ENCODE peak calls at places on chromosomes 7 and 10, in six cellular contexts. X is PC-3; Z is hypothalamus; T is activated naive CD8-positive, alpha-beta T cell treated with anti-CD3 and anti-CD28 coated beads, Interleukin-2, amount 50 U/mL, for 16 hours; W is T47D; O is activated CD4-positive, alpha-beta T cell treated with anti-CD3 and anti-CD28 coated beads, Interleukin-2, amount 10 ng/mL, durations not matched to agents 7 days and 5 days. B is an unnamed sample.

GRCh38 chr10:48251152-48251524 is 23.4 kb downstream of the FRMPD2 start:
- DNase-seq in Z (no peak), O (no peak), W (peak; percentile 13), X (no peak), T (no peak), B (no peak)

GRCh38 chr10:75617485-75618155 is 186.2 kb downstream of the LRMDA start:
- DNase-seq in W (no peak), T (no peak), O (no peak), Z (no peak), X (no peak), B (no peak)

GRCh38 chr7:151186640-151187408 is at the start of gene ASB10:
- DNase-seq in O (no peak), Z (no peak), W (no peak), X (no peak), T (no peak), B (no peak)

GRCh38 chr7:142899661-142900060 is 14.1 kb upstream of the TRPV6 start:
- DNase-seq in X (no peak), Z (no peak), W (no peak), O (no peak), T (no peak), B (no peak)

GRCh38 chr10:126844406-126844805 is 60.8 kb upstream of the DOCK1 start:
- DNase-seq in W (no peak), Z (no peak), X (no peak), T (no peak), O (no peak), B (no peak)

GRCh38 chr7:142298009-142298408 is 40.2 kb upstream of the PRSS58 start:
- DNase-seq in O (no peak), W (no peak), T (no peak), X (peak; percentile 50), Z (no peak), B (no peak)

GRCh38 chr7:32062150-32062549 is 8.1 kb downstream of the PDE1C start:
- DNase-seq in Z (no peak), X (peak; percentile 64), O (peak; percentile 7), T (no peak), W (no peak), B (no peak)

GRCh38 chr10:110226555-110226925 is 19.1 kb downstream of the MXI1 start:
- DNase-seq in Z (peak; percentile 58), X (peak; percentile 73), T (peak; percentile 74), O (peak; percentile 84), W (peak; percentile 39), B (peak; percentile 78)

GRCh38 chr10:51422311-51423120 is 276.9 kb downstream of the CSTF2T start:
- DNase-seq in T (no peak), Z (no peak), W (peak; percentile 55), X (peak; percentile 95), O (peak; percentile 35), B (peak; percentile 20)

B was measured in immature natural killer cell.